ENCODE peak calls at places on chromosome 10, in seven cellular contexts. D is fibroblast of lung, S is coronary artery, I is A549, R is fibroblast of the aortic adventitia, L is AG10803, F is trophoblast cell. B is an unnamed sample.

GRCh38 chr10:77989081-77989724 is 40.1 kb downstream of the POLR3A start:
- DNase-seq in I (no peak), D (no peak), L (peak; percentile 38), S (peak; percentile 57), R (peak; percentile 22), F (no peak), B (no peak)

GRCh38 chr10:86747796-86748581 is 8.4 kb upstream of the BMPR1A start:
- DNase-seq in R (no peak), S (no peak), I (peak; percentile 20), L (peak; percentile 23), F (no peak), D (peak; percentile 58), B (no peak)

GRCh38 chr10:46286991-46287693 is at the start of gene ANTXRL:
- DNase-seq in D (no peak), L (no peak), R (no peak), F (no peak), I (no peak), S (no peak), B (no peak)

GRCh38 chr10:97991875-97992274 is 38.5 kb downstream of the CRTAC1 start:
- DNase-seq in F (peak; percentile 36), S (no peak), R (peak; percentile 15), L (peak; percentile 1), D (peak; percentile 22), I (peak; percentile 23), B (no peak)

GRCh38 chr10:132524443-132525285 is 12.9 kb upstream of the INPP5A start:
- DNase-seq in S (peak; percentile 65), R (no peak), L (no peak), D (no peak), I (no peak), F (no peak), B (no peak)

GRCh38 chr10:68153473-68154210 is 44.4 kb downstream of the MYPN start:
- DNase-seq in I (peak; percentile 99), F (peak; percentile 96), R (peak; percentile 97), D (peak; percentile 98), L (peak; percentile 99), S (peak; percentile 72), B (peak; percentile 94)

GRCh38 chr10:70940834-70941568 is 52.6 kb upstream of the PCBD1 start:
- DNase-seq in I (no peak), F (no peak), S (no peak), R (peak; percentile 34), D (peak; percentile 12), L (no peak), B (peak; percentile 4)

GRCh38 chr10:24718031-24718855 is 5.4 kb downstream of the ARHGAP21 start:
- DNase-seq in S (no peak), D (peak; percentile 89), I (peak; percentile 77), R (peak; percentile 86), F (peak; percentile 66), L (peak; percentile 88), B (no peak)

GRCh38 chr10:63667596-63667995 is 146.4 kb downstream of the REEP3 start:
- DNase-seq in L (peak; percentile 17), R (no peak), F (no peak), D (no peak), I (no peak), S (no peak), B (no peak)

GRCh38 chr10:127971101-127971946 is 64.4 kb downstream of the PTPRE start:
- DNase-seq in I (no peak), L (no peak), D (no peak), S (peak; percentile 60), R (no peak), F (no peak), B (no peak)

GRCh38 chr10:120069700-120070099 is 177.2 kb downstream of the SEC23IP start:
- DNase-seq in F (no peak), R (no peak), S (no peak), L (no peak), I (no peak), D (no peak), B (no peak)

GRCh38 chr10:51860257-51860656 is 160.9 kb upstream of the CSTF2T start:
- DNase-seq in I (no peak), R (peak; percentile 84), D (peak; percentile 80), L (peak; percentile 63), F (peak; percentile 7), S (peak; percentile 83), B (peak; percentile 30)

GRCh38 chr10:22251751-22252285 is 34.0 kb upstream of the EBLN1 start:
- DNase-seq in L (peak; percentile 54), S (peak; percentile 77), F (peak; percentile 33), R (peak; percentile 65), D (peak; percentile 59), I (peak; percentile 41), B (no peak)

GRCh38 chr10:125038637-125039036 is 96.7 kb downstream of the ZRANB1 start:
- DNase-seq in R (no peak), D (no peak), L (peak; percentile 28), F (no peak), I (peak; percentile 62), S (peak; percentile 89), B (no peak)

GRCh38 chr10:12937527-12937926 is 64.0 kb downstream of the CCDC3 start:
- DNase-seq in D (no peak), I (no peak), L (no peak), R (no peak), S (peak; percentile 36), F (peak; percentile 4), B (no peak)

GRCh38 chr10:16853201-16853600 is 36.0 kb upstream of the RSU1 start:
- DNase-seq in I (peak; percentile 39), D (peak; percentile 79), F (no peak), R (peak; percentile 69), S (no peak), L (peak; percentile 38), B (no peak)

GRCh38 chr10:95480901-95481491 is 80.2 kb downstream of the SORBS1 start:
- DNase-seq in L (no peak), R (no peak), I (no peak), D (no peak), F (peak; percentile 78), S (peak; percentile 73), B (peak; percentile 20)

DNA sequence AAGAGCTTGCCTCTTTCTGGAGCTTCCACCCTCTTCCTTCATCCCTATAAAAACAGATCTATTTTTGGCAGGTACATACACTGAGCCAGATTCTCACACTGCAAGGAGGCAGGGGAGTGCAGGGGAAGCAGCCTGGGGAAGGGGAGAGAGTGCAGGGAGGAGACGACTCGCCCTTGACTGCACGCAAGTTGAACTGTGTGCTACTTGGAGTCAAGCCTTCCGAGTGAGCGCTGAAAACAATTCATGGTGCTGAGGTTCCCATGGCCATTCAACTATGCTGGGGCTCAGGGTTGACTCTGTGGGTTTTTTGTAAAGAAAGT is 51.3 kb downstream of the HSPA12A start:
- DNase-seq in R (no peak), F (no peak), L (no peak), S (no peak), I (no peak), D (no peak), B (no peak)
- H3K4me3 ChIP-seq in R (no peak overlapping the region), F (no peak overlapping the region), L (no peak overlapping the region), S (no peak overlapping the region), I (no peak overlapping the region), D (no peak overlapping the region), B (no peak overlapping the region)

DNA sequence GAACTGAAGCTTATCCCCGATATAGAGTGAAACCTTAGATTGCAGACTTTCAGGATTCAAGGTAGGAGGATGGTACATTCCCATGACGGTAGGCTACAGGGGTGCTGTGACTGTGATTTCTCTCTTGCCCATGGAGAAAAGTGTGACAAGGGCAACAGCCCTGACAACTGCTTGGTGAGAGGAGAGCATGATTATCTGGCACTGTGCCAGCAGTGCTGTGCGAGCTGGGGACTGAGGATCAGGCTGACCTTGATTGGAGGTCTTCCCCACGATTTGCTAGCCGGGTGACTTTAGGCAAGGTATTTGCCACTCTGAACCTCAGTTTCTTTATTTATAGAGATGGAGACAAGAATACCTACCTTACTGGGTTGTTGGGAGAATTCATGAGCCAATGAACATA is 229.6 kb downstream of the PTEN start:
- DNase-seq in S (no peak), F (no peak), I (no peak), L (no peak), R (no peak), D (no peak), B (no peak)
- H3K4me3 ChIP-seq in S (no peak overlapping the region), F (no peak overlapping the region), I (no peak overlapping the region), L (no peak overlapping the region), R (no peak overlapping the region), D (no peak overlapping the region), B (no peak overlapping the region)

DNA sequence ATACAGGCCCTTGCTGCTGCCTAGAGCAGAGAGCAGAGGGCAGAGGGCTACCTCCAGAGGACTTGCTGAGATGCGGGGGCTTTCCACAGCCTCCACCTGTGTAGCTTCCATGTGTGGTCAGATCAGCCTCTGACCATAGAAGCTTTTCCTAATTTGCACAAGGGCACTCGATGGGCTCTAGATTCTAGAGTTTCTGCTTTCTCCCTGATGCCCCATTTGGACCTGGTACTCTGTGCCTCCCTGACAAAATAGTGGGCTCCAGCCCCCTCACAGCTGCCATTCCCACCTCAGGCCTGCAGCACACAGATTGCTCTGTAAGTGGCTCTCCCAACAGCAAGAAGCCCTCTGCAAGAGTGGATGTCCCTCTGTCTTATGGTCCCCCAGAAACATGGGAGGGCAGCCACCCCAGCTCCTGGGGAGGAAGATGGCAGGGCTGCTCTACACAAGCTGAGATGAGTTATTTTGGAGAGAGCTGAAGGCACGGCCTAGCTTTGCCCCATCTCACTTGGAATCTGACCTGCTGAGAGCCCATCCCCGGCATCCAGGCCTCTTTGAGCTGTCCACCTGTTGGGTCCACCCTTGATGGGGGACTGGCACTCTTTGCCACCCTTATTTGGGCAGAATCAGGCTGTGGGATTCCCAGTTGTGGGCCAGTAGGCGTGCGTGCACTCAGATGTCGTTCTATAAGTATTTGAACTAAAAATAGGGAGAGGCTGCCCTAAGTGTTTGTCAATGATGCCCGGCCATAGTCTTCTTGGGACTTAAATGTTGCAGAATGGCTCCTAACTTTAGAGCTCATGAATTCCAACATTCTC is 16.7 kb downstream of the TMEM273 start:
- DNase-seq in R (no peak), L (no peak), S (no peak), I (no peak), F (no peak), D (no peak), B (no peak)
- H3K4me3 ChIP-seq in R (no peak overlapping the region), L (no peak overlapping the region), S (no peak overlapping the region), I (no peak overlapping the region), F (no peak overlapping the region), D (no peak overlapping the region), B (no peak overlapping the region)

GRCh38 chr10:31762306-31762705 is 166.3 kb downstream of the ARHGAP12 start:
- DNase-seq in I (no peak), L (no peak), F (peak; percentile 47), D (no peak), R (peak; percentile 19), S (no peak), B (no peak)

GRCh38 chr10:31759816-31760626 is 168.6 kb downstream of the ARHGAP12 start:
- DNase-seq in I (peak; percentile 94), D (peak; percentile 98), S (peak; percentile 97), R (peak; percentile 98), L (peak; percentile 99), F (peak; percentile 93), B (peak; percentile 93)

GRCh38 chr10:31759124-31759798 is 169.4 kb downstream of the ARHGAP12 start:
- DNase-seq in L (peak; percentile 73), I (peak; percentile 61), F (peak; percentile 56), S (peak; percentile 89), R (peak; percentile 65), D (peak; percentile 62), B (no peak)

GRCh38 chr10:31761156-31761555 is 167.5 kb downstream of the ARHGAP12 start:
- DNase-seq in F (peak; percentile 88), S (no peak), I (no peak), R (peak; percentile 92), L (peak; percentile 90), D (peak; percentile 52), B (no peak)

GRCh38 chr10:31760674-31761081 is 168.0 kb downstream of the ARHGAP12 start:
- DNase-seq in S (no peak), L (no peak), F (peak; percentile 57), R (no peak), D (no peak), I (no peak), B (no peak)
- H3K4me3 ChIP-seq in S (peak overlapping the region; percentile 97), L (peak overlapping the region; percentile 38), F (no peak overlapping the region), R (peak overlapping the region; percentile 39), D (no peak overlapping the region), I (peak overlapping the region; percentile 45), B (peak overlapping the region; percentile 27)

B was measured in skeletal muscle cell.